ENCODE peak calls at places on chromosomes 13 and 19, in ten cellular contexts. Z is activated T-helper 1 cell treated with Interleukin-2 at 50 U/mL for 16 hours; Y is GM03348; P is iPS DF 6.9; L is stimulated activated CD8-positive, alpha-beta memory T cell treated with anti-CD3 and anti-CD28 coated beads, Interleukin-2, amount 100 ng/mL, for 1 hour; J is AG04450; F is lower leg skin; D is frontal cortex; E is cardiac muscle cell; B is H9. M is an unnamed sample.

GRCh38 chr19:13557756-13558398 is 51.6 kb upstream of the CACNA1A start:
- DNase-seq in Z (no peak), Y (no peak), P (no peak), L (no peak), J (no peak), F (no peak), D (no peak), E (no peak), B (peak), M (no peak)

GRCh38 chr13:41456768-41457588 is at the start of gene RGCC:
- DNase-seq in Z (peak), Y (peak), P (no peak), L (peak), J (no peak), F (peak), D (peak), E (peak), B (peak), M (peak)

GRCh38 chr19:13957107-13957506 is 4.8 kb downstream of the DCAF15 start:
- DNase-seq in Z (no peak), Y (no peak), P (no peak), L (no peak), J (no peak), F (no peak), D (no peak), E (no peak), B (no peak), M (no peak)

GRCh38 chr13:24348797-24349515 is 39.6 kb downstream of the C1QTNF9 start:
- DNase-seq in Z (no peak), Y (no peak), P (no peak), L (no peak), J (no peak), F (no peak), D (no peak), E (no peak), B (no peak), M (no peak)

GRCh38 chr19:53780506-53780905 is 43.6 kb downstream of the NLRP12 start:
- DNase-seq in Z (no peak), Y (no peak), P (no peak), L (no peak), J (no peak), F (no peak), D (no peak), E (no peak), B (no peak), M (no peak)

GRCh38 chr13:104006625-104007061 is 940.4 kb upstream of the SLC10A2 start:
- DNase-seq in Z (no peak), Y (no peak), P (no peak), L (no peak), J (no peak), F (no peak), D (no peak), E (peak), B (no peak), M (no peak)

GRCh38 chr19:58585442-58586130 is 12.5 kb upstream of the MZF1 start:
- DNase-seq in Z (no peak), Y (no peak), P (no peak), L (no peak), J (no peak), F (no peak), D (no peak), E (no peak), B (peak), M (no peak)

GRCh38 chr19:17328517-17329060 is 6.1 kb downstream of the ANO8 start:
- DNase-seq in Z (peak), Y (no peak), P (no peak), L (no peak), J (no peak), F (no peak), D (peak), E (no peak), B (no peak), M (no peak)

GRCh38 chr19:10805075-10805757 is 30.8 kb downstream of the TMED1 start:
- DNase-seq in Z (no peak), Y (no peak), P (no peak), L (no peak), J (no peak), F (no peak), D (no peak), E (no peak), B (no peak), M (no peak)

GRCh38 chr19:7366701-7367420 is 18.1 kb downstream of the ARHGEF18 start:
- DNase-seq in Z (no peak), Y (no peak), P (no peak), L (no peak), J (no peak), F (no peak), D (no peak), E (peak), B (no peak), M (no peak)

GRCh38 chr19:14516746-14517438 is 1.3 kb downstream of the DNAJB1 start:
- DNase-seq in Z (no peak), Y (no peak), P (no peak), L (no peak), J (no peak), F (no peak), D (no peak), E (no peak), B (no peak), M (no peak)

GRCh38 chr19:13103961-13104847 is 1.5 kb upstream of the LYL1 start:
- DNase-seq in Z (peak), Y (no peak), P (no peak), L (peak), J (no peak), F (no peak), D (peak), E (no peak), B (peak), M (no peak)

GRCh38 chr19:45439569-45440258 is 16.0 kb upstream of the ERCC1 start:
- DNase-seq in Z (peak), Y (peak), P (no peak), L (peak), J (no peak), F (no peak), D (peak), E (peak), B (peak), M (peak)

GRCh38 chr19:41528106-41528505 is 47.9 kb upstream of the CEACAM21 start:
- DNase-seq in Z (no peak), Y (no peak), P (no peak), L (no peak), J (no peak), F (no peak), D (no peak), E (no peak), B (no peak), M (no peak)

GRCh38 chr13:33634526-33635111 is 183.3 kb upstream of the RFC3 start:
- DNase-seq in Z (no peak), Y (no peak), P (no peak), L (no peak), J (no peak), F (no peak), D (no peak), E (peak), B (no peak), M (no peak)

M was measured in osteocyte.